ENCODE peak calls at places on chromosomes 3 and 15, in five cellular contexts. A is A549, M is kidney, I is AG10803, U is neural progenitor cell. X is an unnamed sample.

GRCh38 chr3:73353661-73354217 is 271.0 kb downstream of the PDZRN3 start:
- DNase-seq in A (no peak), M (no peak), I (peak), U (peak), X (no peak)

GRCh38 chr3:194061421-194062029 is 74.4 kb upstream of the HES1 start:
- DNase-seq in A (no peak), M (no peak), I (peak), U (no peak), X (no peak)

GRCh38 chr3:16338124-16338523 is 73.1 kb downstream of the OXNAD1 start:
- DNase-seq in A (no peak), M (no peak), I (peak), U (no peak), X (no peak)

GRCh38 chr3:171044828-171045793 is 18.6 kb upstream of the SLC2A2 start:
- DNase-seq in A (peak), M (no peak), I (peak), U (no peak), X (no peak)

GRCh38 chr15:66595332-66595731 is 29.5 kb upstream of the LCTL start:
- DNase-seq in A (no peak), M (no peak), I (no peak), U (no peak), X (no peak)

GRCh38 chr3:59432676-59433075 is 382.9 kb upstream of the CFAP20DC start:
- DNase-seq in A (no peak), M (no peak), I (peak), U (no peak), X (no peak)

GRCh38 chr15:99476413-99477222 is 89.2 kb upstream of the MEF2A start:
- DNase-seq in A (peak), M (peak), I (peak), U (peak), X (no peak)

GRCh38 chr15:89776274-89777072 is at the start of gene MESP2:
- DNase-seq in A (peak), M (peak), I (peak), U (peak), X (peak)

GRCh38 chr3:149514471-149514870 is 40.0 kb downstream of the TM4SF4 start:
- DNase-seq in A (no peak), M (no peak), I (no peak), U (no peak), X (no peak)

GRCh38 chr15:67358812-67359211 is 104.2 kb downstream of the IQCH start:
- DNase-seq in A (no peak), M (no peak), I (no peak), U (no peak), X (no peak)

GRCh38 chr15:76234337-76234889 is 76.9 kb downstream of the ETFA start:
- DNase-seq in A (no peak), M (no peak), I (no peak), U (peak), X (no peak)

GRCh38 chr15:101276501-101277037 is 716 bp downstream of the SELENOS start:
- DNase-seq in A (no peak), M (no peak), I (peak), U (peak), X (peak)

GRCh38 chr3:55413236-55413635 is 73.9 kb downstream of the WNT5A start:
- DNase-seq in A (no peak), M (no peak), I (no peak), U (no peak), X (no peak)

GRCh38 chr3:47685037-47685436 is 96.7 kb downstream of the SMARCC1 start:
- DNase-seq in A (no peak), M (no peak), I (no peak), U (no peak), X (no peak)

GRCh38 chr15:22810033-22810734 is 23.7 kb downstream of the NIPA1 start:
- DNase-seq in A (no peak), M (no peak), I (no peak), U (no peak), X (no peak)

GRCh38 chr15:45871121-45871855 is 236.5 kb downstream of the SQOR start:
- DNase-seq in A (no peak), M (peak), I (peak), U (no peak), X (no peak)

GRCh38 chr3:40911928-40912327 is 287.4 kb upstream of the CTNNB1 start:
- DNase-seq in A (no peak), M (no peak), I (no peak), U (no peak), X (no peak)

GRCh38 chr15:36075333-36075732 is 504.1 kb upstream of the CDIN1 start:
- DNase-seq in A (no peak), M (no peak), I (peak), U (no peak), X (no peak)

GRCh38 chr3:104908761-104909160 is 457.9 kb upstream of the ALCAM start:
- DNase-seq in A (no peak), M (no peak), I (peak), U (no peak), X (no peak)

GRCh38 chr3:195286115-195286872 is 15.3 kb upstream of the XXYLT1 start:
- DNase-seq in A (no peak), M (no peak), I (peak), U (no peak), X (no peak)

GRCh38 chr15:70274908-70275307 is 177.2 kb upstream of the TLE3 start:
- DNase-seq in A (no peak), M (no peak), I (no peak), U (no peak), X (no peak)

GRCh38 chr3:4322635-4323034 is 19.5 kb downstream of the SETMAR start:
- DNase-seq in A (no peak), M (no peak), I (peak), U (no peak), X (no peak)

GRCh38 chr15:23823508-23823907 is 136.4 kb upstream of the NDN start:
- DNase-seq in A (no peak), M (no peak), I (no peak), U (peak), X (peak)

GRCh38 chr3:174198199-174198598 is 660.9 kb upstream of the NAALADL2 start:
- DNase-seq in A (no peak), M (no peak), I (no peak), U (no peak), X (no peak)

GRCh38 chr3:151093148-151093547 is 7.7 kb downstream of the MED12L start:
- DNase-seq in A (no peak), M (no peak), I (no peak), U (no peak), X (no peak)

GRCh38 chr3:182621435-182622240 is 171.7 kb upstream of the ATP11B start:
- DNase-seq in A (no peak), M (no peak), I (no peak), U (peak), X (no peak)

GRCh38 chr3:632571-633170 is 436.1 kb downstream of the CHL1 start:
- DNase-seq in A (peak), M (no peak), I (peak), U (peak), X (peak)

GRCh38 chr3:162119651-162120050 is 623.0 kb downstream of the OTOL1 start:
- DNase-seq in A (no peak), M (no peak), I (no peak), U (no peak), X (no peak)

GRCh38 chr15:61796056-61796455 is 264.2 kb downstream of the VPS13C start:
- DNase-seq in A (no peak), M (no peak), I (peak), U (no peak), X (no peak)

GRCh38 chr3:39208463-39209055 is 16.2 kb upstream of the XIRP1 start:
- DNase-seq in A (peak), M (no peak), I (peak), U (peak), X (peak)

GRCh38 chr3:178950676-178951075 is 120.9 kb downstream of the ZMAT3 start:
- DNase-seq in A (no peak), M (no peak), I (no peak), U (no peak), X (no peak)

GRCh38 chr3:178947738-178948137 is 123.9 kb downstream of the ZMAT3 start:
- DNase-seq in A (no peak), M (no peak), I (no peak), U (no peak), X (no peak)

GRCh38 chr3:178949896-178950295 is 121.7 kb downstream of the ZMAT3 start:
- DNase-seq in A (no peak), M (no peak), I (no peak), U (no peak), X (no peak)

GRCh38 chr3:178948546-178948945 is 123.1 kb downstream of the ZMAT3 start:
- DNase-seq in A (no peak), M (no peak), I (no peak), U (no peak), X (no peak)
- TF ChIP-seq CTCF in A (no peak), M (no peak), I (no peak), U (no peak), X (no peak)

DNA sequence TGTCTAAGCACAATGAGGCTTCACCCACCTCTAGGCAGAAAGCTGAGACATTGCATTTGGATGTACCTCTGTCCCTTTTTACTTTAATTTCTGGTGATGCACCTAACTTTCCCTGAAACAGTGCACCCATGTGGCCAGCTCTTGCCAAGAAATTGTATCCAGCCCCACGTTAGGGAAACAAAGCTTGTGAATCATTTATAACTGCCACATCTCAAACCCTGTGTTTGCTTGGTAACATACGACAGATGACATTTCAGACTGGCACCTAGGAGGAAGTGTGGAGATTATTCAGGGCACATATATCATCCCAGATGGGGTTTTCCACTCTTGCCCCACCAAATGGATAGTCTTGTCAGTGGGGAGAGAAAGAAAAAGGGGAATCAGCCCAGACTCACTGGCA is 2.1 kb downstream of the CYB561D2 start:
- DNase-seq in A (peak), M (no peak), I (no peak), U (no peak), X (no peak)
- TF ChIP-seq CTCF in A (peak), M (no peak), I (peak), U (no peak), X (no peak)

GRCh38 chr3:142904639-142905441 is 16.0 kb upstream of the PCOLCE2 start:
- DNase-seq in A (no peak), M (no peak), I (no peak), U (peak), X (no peak)
- TF ChIP-seq CTCF in A (peak), M (no peak), I (no peak), U (peak), X (no peak)

GRCh38 chr3:129046037-129046731 is 14.4 kb upstream of the GP9 start:
- DNase-seq in A (no peak), M (no peak), I (no peak), U (no peak), X (no peak)
- TF ChIP-seq CTCF in A (no peak), M (no peak), I (no peak), U (no peak), X (no peak)

DNA sequence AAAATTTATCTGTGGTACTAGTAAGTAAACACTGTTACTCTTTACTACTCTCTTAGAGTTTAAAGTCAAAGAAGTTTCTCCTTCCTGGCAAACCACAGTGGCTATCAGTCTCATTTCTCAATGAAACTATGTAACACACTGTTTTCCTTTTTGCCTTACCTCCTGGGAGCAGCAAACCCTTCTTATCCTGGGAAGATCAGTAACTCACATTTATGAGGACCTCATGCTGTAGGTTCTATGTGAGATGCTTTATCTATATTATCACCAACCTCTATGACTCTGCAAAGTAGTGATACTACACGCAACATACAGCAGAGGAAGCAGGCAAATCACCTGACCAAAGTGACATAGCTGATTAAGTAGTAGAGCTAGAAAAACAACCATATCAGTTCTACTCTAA is 35.3 kb downstream of the PBRM1 start:
- DNase-seq in A (no peak), M (no peak), I (no peak), U (no peak), X (no peak)
- TF ChIP-seq CTCF in A (no peak), M (no peak), I (no peak), U (no peak), X (no peak)

GRCh38 chr3:156445117-156445968 is 109.6 kb downstream of the SSR3 start:
- DNase-seq in A (no peak), M (no peak), I (peak), U (no peak), X (no peak)

GRCh38 chr3:156449712-156450574 is 105.0 kb downstream of the SSR3 start:
- DNase-seq in A (peak), M (no peak), I (peak), U (peak), X (peak)

GRCh38 chr3:156443079-156443478 is 111.8 kb downstream of the SSR3 start:
- DNase-seq in A (no peak), M (no peak), I (no peak), U (no peak), X (peak)

GRCh38 chr3:156448300-156448699 is 106.6 kb downstream of the SSR3 start:
- DNase-seq in A (peak), M (no peak), I (peak), U (peak), X (peak)
- TF ChIP-seq CTCF in A (no peak), M (no peak), I (peak), U (peak), X (peak)

GRCh38 chr15:51687565-51687964 is 6.3 kb downstream of the SCG3 start:
- DNase-seq in A (no peak), M (no peak), I (no peak), U (no peak), X (no peak)

GRCh38 chr15:51692154-51692553 is 10.9 kb downstream of the SCG3 start:
- DNase-seq in A (no peak), M (no peak), I (no peak), U (no peak), X (no peak)

GRCh38 chr15:51688863-51689262 is 7.6 kb downstream of the SCG3 start:
- DNase-seq in A (no peak), M (no peak), I (peak), U (no peak), X (no peak)
- TF ChIP-seq CTCF in A (no peak), M (no peak), I (peak), U (no peak), X (no peak)